ENCODE peak calls at places on chromosome 7, in four cellular contexts. Y is heart right ventricle, Z is OCI-LY7, G is GM12865. I is an unnamed sample.
A peak's percentile ranks its signal among the peaks of the same experiment; 100 is the strongest.

GRCh38 chr7:132742152-132742551 is 165.9 kb upstream of the PLXNA4 start:
- DNase-seq in G (no peak), Y (peak; percentile 21), Z (no peak), I (peak; percentile 92)

GRCh38 chr7:151426486-151426905 is 13.4 kb downstream of the CRYGN start:
- DNase-seq in G (no peak), Z (no peak), Y (peak; percentile 55), I (peak; percentile 98)

GRCh38 chr7:117005449-117005848 is 52.1 kb downstream of the ST7 start:
- DNase-seq in Y (no peak), Z (no peak), G (no peak), I (peak; percentile 63)

GRCh38 chr7:73823257-73823656 is 7.5 kb upstream of the CLDN4 start:
- DNase-seq in G (no peak), Z (no peak), Y (no peak), I (no peak)

GRCh38 chr7:123871998-123872867 is 27.3 kb downstream of the HYAL4 start:
- DNase-seq in Z (peak; percentile 50), Y (peak; percentile 14), G (peak; percentile 70), I (peak; percentile 87)

GRCh38 chr7:55349126-55349525 is 16.0 kb upstream of the LANCL2 start:
- DNase-seq in G (no peak), Z (no peak), Y (no peak), I (peak; percentile 51)

GRCh38 chr7:76003351-76003750 is 9.0 kb upstream of the TMEM120A start:
- DNase-seq in Y (no peak), Z (no peak), G (no peak), I (no peak)

GRCh38 chr7:18693401-18693800 is 197.9 kb downstream of the HDAC9 start:
- DNase-seq in Y (no peak), G (peak; percentile 19), Z (no peak), I (peak; percentile 97)

GRCh38 chr7:132964886-132965285 is 117.0 kb downstream of the CHCHD3 start:
- DNase-seq in G (no peak), Y (no peak), Z (peak; percentile 24), I (no peak)

GRCh38 chr7:45978010-45978681 is 57.1 kb upstream of the IGFBP3 start:
- DNase-seq in Z (no peak), G (peak; percentile 60), Y (no peak), I (peak; percentile 94)

GRCh38 chr7:33968591-33968990 is 63.3 kb downstream of the BMPER start:
- DNase-seq in Y (no peak), G (no peak), Z (no peak), I (no peak)

GRCh38 chr7:128304212-128304611 is 39.5 kb downstream of the RBM28 start:
- DNase-seq in Z (no peak), G (no peak), Y (no peak), I (no peak)

GRCh38 chr7:123367508-123368122 is 166.8 kb downstream of the IQUB start:
- DNase-seq in G (peak; percentile 63), Y (no peak), Z (peak; percentile 32), I (peak; percentile 84)

GRCh38 chr7:87933953-87934698 is at the start of gene ADAM22:
- DNase-seq in Z (peak; percentile 97), Y (peak; percentile 83), G (peak; percentile 98), I (peak; percentile 83)

GRCh38 chr7:54888067-54888735 is 129.2 kb upstream of the SEC61G start:
- DNase-seq in Z (no peak), Y (peak; percentile 30), G (no peak), I (no peak)

GRCh38 chr7:46859963-46860475 is 721.9 kb downstream of the TNS3 start:
- DNase-seq in G (no peak), Y (no peak), Z (no peak), I (peak; percentile 18)

GRCh38 chr7:117217121-117217520 is 105.7 kb downstream of the WNT2 start:
- DNase-seq in G (no peak), Y (no peak), Z (no peak), I (no peak)

GRCh38 chr7:135771051-135771450 is 22.4 kb upstream of the FAM180A start:
- DNase-seq in Z (no peak), G (no peak), Y (no peak), I (no peak)

GRCh38 chr7:19798986-19799385 is 25.6 kb upstream of the TMEM196 start:
- DNase-seq in G (no peak), Y (no peak), Z (no peak), I (no peak)

GRCh38 chr7:22851140-22851539 is 28.5 kb upstream of the TOMM7 start:
- DNase-seq in G (no peak), Y (no peak), Z (no peak), I (no peak)

GRCh38 chr7:158603773-158604755 is 16.4 kb upstream of the PTPRN2 start:
- DNase-seq in G (no peak), Y (no peak), Z (no peak), I (no peak)

GRCh38 chr7:53638517-53638916 is 603.1 kb downstream of the POM121L12 start:
- DNase-seq in Z (no peak), G (no peak), Y (no peak), I (no peak)

GRCh38 chr7:25075459-25075858 is 49.6 kb downstream of the CYCS start:
- DNase-seq in Y (no peak), Z (no peak), G (peak; percentile 25), I (no peak)

GRCh38 chr7:143259765-143260164 is 3.5 kb upstream of the GSTK1 start:
- DNase-seq in Y (no peak), G (no peak), Z (no peak), I (no peak)

GRCh38 chr7:43385309-43385680 is 197.6 kb upstream of the STK17A start:
- DNase-seq in Z (no peak), Y (no peak), G (no peak), I (no peak)

GRCh38 chr7:1525409-1525808 is 5.1 kb upstream of the MAFK start:
- DNase-seq in Z (no peak), G (no peak), Y (no peak), I (no peak)

GRCh38 chr7:79504607-79505389 is 51.3 kb upstream of the MAGI2 start:
- DNase-seq in Z (no peak), Y (no peak), G (no peak), I (peak; percentile 52)

GRCh38 chr7:79506481-79506880 is 53.0 kb upstream of the MAGI2 start:
- DNase-seq in G (no peak), Z (no peak), Y (no peak), I (peak; percentile 81)

GRCh38 chr7:79507161-79507560 is 53.7 kb upstream of the MAGI2 start:
- DNase-seq in Z (no peak), G (no peak), Y (no peak), I (no peak)

GRCh38 chr7:79497728-79498127 is 44.3 kb upstream of the MAGI2 start:
- DNase-seq in G (no peak), Y (no peak), Z (no peak), I (no peak)

DNA sequence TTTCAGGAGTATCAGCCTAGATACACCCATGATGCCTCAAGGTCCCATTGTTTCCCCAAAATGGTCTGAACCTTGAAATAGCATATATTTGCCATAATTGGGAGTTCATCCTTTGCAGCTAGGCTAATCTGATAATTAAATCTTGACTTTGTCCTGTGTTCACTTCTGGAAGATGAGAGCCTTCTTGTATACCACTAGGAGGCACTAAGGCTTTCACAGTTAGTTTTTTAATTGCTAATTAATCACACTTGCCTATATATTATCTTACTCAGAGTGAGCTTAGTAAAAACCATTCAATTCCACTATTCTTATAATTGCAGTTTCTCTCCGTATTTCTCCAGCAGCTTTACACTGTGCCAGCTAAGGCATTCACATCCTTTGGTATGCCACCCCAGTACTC is 48.7 kb upstream of the MAGI2 start:
- DNase-seq in Y (no peak), G (no peak), Z (no peak), I (no peak)
- TF ChIP-seq CTCF in Y (no peak), G (no peak), Z (peak; percentile 38), I (peak; percentile 58)

GRCh38 chr7:101165075-101165957 is at the start of gene VGF:
- DNase-seq in Y (peak; percentile 93), G (peak; percentile 96), Z (peak; percentile 77), I (peak; percentile 93)
- H3K4me3 ChIP-seq in Y (no peak within 1 kb of the TSS), G (peak within 1 kb of the TSS; percentile 17), Z (no peak within 1 kb of the TSS), I (no peak within 1 kb of the TSS)

GRCh38 chr7:13312327-13312726 is 624.9 kb downstream of the ARL4A start:
- DNase-seq in Y (no peak), Z (peak; percentile 33), G (no peak), I (no peak)

GRCh38 chr7:13308423-13308822 is 621.0 kb downstream of the ARL4A start:
- DNase-seq in Z (no peak), G (no peak), Y (no peak), I (no peak)

DNA sequence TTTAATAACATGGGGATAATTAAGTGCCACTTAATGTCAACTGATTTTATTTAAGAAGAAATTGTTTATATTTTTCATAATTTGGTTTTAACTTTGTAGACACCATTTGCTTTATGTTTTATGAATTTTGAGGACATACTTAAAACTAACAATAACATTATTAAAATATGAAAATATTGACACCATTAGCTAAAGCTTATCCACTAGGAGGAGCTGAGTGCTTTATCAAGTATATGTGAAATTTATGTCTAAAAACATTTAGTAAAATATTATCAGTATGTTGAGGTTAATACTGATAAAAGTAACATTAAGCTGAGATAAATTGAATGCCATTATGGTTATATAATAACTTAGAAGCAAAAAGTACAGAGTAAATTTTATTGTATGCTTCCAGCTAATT is 622.1 kb downstream of the ARL4A start:
- DNase-seq in Y (no peak), G (no peak), Z (no peak), I (peak; percentile 34)
- TF ChIP-seq CTCF in Y (no peak), G (no peak), Z (no peak), I (peak; percentile 43)

DNA sequence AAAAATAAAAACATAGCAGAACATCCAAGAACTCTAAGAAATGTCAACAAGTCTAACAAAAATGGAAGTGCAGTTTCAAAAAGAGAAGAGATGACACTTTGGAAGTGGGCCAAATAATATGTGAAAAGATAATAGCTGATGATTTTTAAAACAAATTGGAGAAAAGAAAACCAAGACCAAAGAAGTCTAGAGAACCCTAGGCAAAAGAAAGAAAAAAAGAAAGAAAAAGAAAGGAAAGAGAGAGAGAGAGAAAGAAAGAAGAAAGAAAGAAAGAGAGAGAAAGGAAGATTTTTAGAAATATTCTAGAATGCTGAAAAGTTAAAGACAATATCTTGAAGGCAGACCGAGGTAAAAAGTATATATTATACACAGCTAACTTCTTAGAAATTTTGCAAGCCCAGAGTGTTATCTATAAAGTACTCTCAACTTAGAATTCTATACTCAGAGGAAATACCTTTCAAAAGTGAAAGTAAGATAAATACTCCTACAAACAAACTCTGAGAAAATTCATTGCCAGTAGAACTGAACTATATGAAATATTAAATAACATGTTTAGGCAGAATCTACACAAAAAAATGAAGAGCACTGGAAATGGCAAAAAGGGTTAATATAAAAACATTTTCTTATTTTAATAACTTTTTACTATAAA is 138.7 kb upstream of the SMIM30 start:
- DNase-seq in Y (no peak), G (no peak), Z (no peak), I (peak; percentile 23)
- H3K4me3 ChIP-seq in Y (no peak overlapping the region), G (no peak overlapping the region), Z (no peak overlapping the region), I (no peak overlapping the region)